ENCODE peak calls at places on chromosomes 7 and 10, in ten cellular contexts. One of them, this sample, is unnamed.

GRCh38 chr7:24936121-24936824 is 43.7 kb downstream of the OSBPL3 start:
- DNase-seq in naive thymus-derived CD4-positive, alpha-beta T cell: no peak
- DNase-seq in pancreas: no peak
- DNase-seq in colonic mucosa: no peak
- DNase-seq in GM23338: no peak
- DNase-seq in mucosa of descending colon: no peak
- DNase-seq in WERI-Rb-1: no peak
- DNase-seq in skeletal muscle cell: no peak
- DNase-seq in GM12865: peak
- DNase-seq in astrocyte: peak
- DNase-seq in this sample: no peak

GRCh38 chr7:4851459-4852422 is 10.1 kb downstream of the PAPOLB start:
- DNase-seq in skeletal muscle cell: no peak
- DNase-seq in naive thymus-derived CD4-positive, alpha-beta T cell: no peak
- DNase-seq in astrocyte: peak
- DNase-seq in GM23338: no peak
- DNase-seq in WERI-Rb-1: no peak
- DNase-seq in pancreas: no peak
- DNase-seq in mucosa of descending colon: no peak
- DNase-seq in GM12865: no peak
- DNase-seq in colonic mucosa: no peak
- DNase-seq in this sample: no peak

GRCh38 chr7:100682991-100683658 is 9.6 kb downstream of the GNB2 start:
- DNase-seq in GM12865: no peak
- DNase-seq in mucosa of descending colon: no peak
- DNase-seq in pancreas: peak
- DNase-seq in naive thymus-derived CD4-positive, alpha-beta T cell: no peak
- DNase-seq in WERI-Rb-1: no peak
- DNase-seq in colonic mucosa: no peak
- DNase-seq in skeletal muscle cell: no peak
- DNase-seq in GM23338: no peak
- DNase-seq in astrocyte: no peak
- DNase-seq in this sample: no peak

GRCh38 chr7:22549667-22550513 is 49.9 kb upstream of the STEAP1B start:
- DNase-seq in pancreas: no peak
- DNase-seq in WERI-Rb-1: peak
- DNase-seq in GM23338: peak
- DNase-seq in GM12865: peak
- DNase-seq in mucosa of descending colon: no peak
- DNase-seq in colonic mucosa: no peak
- DNase-seq in astrocyte: no peak
- DNase-seq in naive thymus-derived CD4-positive, alpha-beta T cell: no peak
- DNase-seq in skeletal muscle cell: no peak
- DNase-seq in this sample: no peak

GRCh38 chr7:22885824-22886255 is 63.2 kb upstream of the TOMM7 start:
- DNase-seq in WERI-Rb-1: no peak
- DNase-seq in skeletal muscle cell: peak
- DNase-seq in colonic mucosa: no peak
- DNase-seq in pancreas: no peak
- DNase-seq in naive thymus-derived CD4-positive, alpha-beta T cell: peak
- DNase-seq in mucosa of descending colon: no peak
- DNase-seq in GM12865: peak
- DNase-seq in GM23338: no peak
- DNase-seq in astrocyte: no peak
- DNase-seq in this sample: peak

GRCh38 chr7:72217151-72217550 is 195.0 kb downstream of the CALN1 start:
- DNase-seq in skeletal muscle cell: no peak
- DNase-seq in WERI-Rb-1: no peak
- DNase-seq in mucosa of descending colon: no peak
- DNase-seq in GM12865: no peak
- DNase-seq in pancreas: no peak
- DNase-seq in GM23338: no peak
- DNase-seq in colonic mucosa: no peak
- DNase-seq in astrocyte: no peak
- DNase-seq in naive thymus-derived CD4-positive, alpha-beta T cell: no peak
- DNase-seq in this sample: no peak

GRCh38 chr7:116698930-116699722 is 27.1 kb downstream of the MET start:
- DNase-seq in naive thymus-derived CD4-positive, alpha-beta T cell: no peak
- DNase-seq in pancreas: no peak
- DNase-seq in WERI-Rb-1: no peak
- DNase-seq in colonic mucosa: no peak
- DNase-seq in GM12865: no peak
- DNase-seq in skeletal muscle cell: no peak
- DNase-seq in GM23338: no peak
- DNase-seq in mucosa of descending colon: no peak
- DNase-seq in astrocyte: no peak
- DNase-seq in this sample: no peak

GRCh38 chr7:106371629-106372028 is 86.8 kb upstream of the NAMPT start:
- DNase-seq in naive thymus-derived CD4-positive, alpha-beta T cell: no peak
- DNase-seq in skeletal muscle cell: no peak
- DNase-seq in astrocyte: no peak
- DNase-seq in GM12865: peak
- DNase-seq in pancreas: no peak
- DNase-seq in GM23338: no peak
- DNase-seq in WERI-Rb-1: no peak
- DNase-seq in mucosa of descending colon: no peak
- DNase-seq in colonic mucosa: no peak
- DNase-seq in this sample: peak

GRCh38 chr7:108358553-108358952 is 97.7 kb downstream of the NRCAM start:
- DNase-seq in skeletal muscle cell: peak
- DNase-seq in mucosa of descending colon: no peak
- DNase-seq in colonic mucosa: no peak
- DNase-seq in WERI-Rb-1: no peak
- DNase-seq in naive thymus-derived CD4-positive, alpha-beta T cell: no peak
- DNase-seq in astrocyte: peak
- DNase-seq in GM23338: peak
- DNase-seq in pancreas: peak
- DNase-seq in GM12865: no peak
- DNase-seq in this sample: peak

GRCh38 chr10:124614003-124614659 is 130.0 kb downstream of the FAM53B start:
- DNase-seq in pancreas: peak
- DNase-seq in skeletal muscle cell: no peak
- DNase-seq in GM12865: peak
- DNase-seq in astrocyte: no peak
- DNase-seq in naive thymus-derived CD4-positive, alpha-beta T cell: no peak
- DNase-seq in mucosa of descending colon: no peak
- DNase-seq in colonic mucosa: no peak
- DNase-seq in WERI-Rb-1: no peak
- DNase-seq in GM23338: no peak
- DNase-seq in this sample: no peak

GRCh38 chr7:138665249-138665648 is 35.9 kb downstream of the SVOPL start:
- DNase-seq in WERI-Rb-1: peak
- DNase-seq in pancreas: no peak
- DNase-seq in GM12865: no peak
- DNase-seq in GM23338: no peak
- DNase-seq in skeletal muscle cell: no peak
- DNase-seq in astrocyte: no peak
- DNase-seq in colonic mucosa: peak
- DNase-seq in mucosa of descending colon: no peak
- DNase-seq in naive thymus-derived CD4-positive, alpha-beta T cell: no peak
- DNase-seq in this sample: no peak

GRCh38 chr10:514137-514671 is 175.3 kb downstream of the DIP2C start:
- DNase-seq in skeletal muscle cell: no peak
- DNase-seq in WERI-Rb-1: no peak
- DNase-seq in naive thymus-derived CD4-positive, alpha-beta T cell: no peak
- DNase-seq in astrocyte: no peak
- DNase-seq in mucosa of descending colon: no peak
- DNase-seq in pancreas: peak
- DNase-seq in colonic mucosa: no peak
- DNase-seq in GM12865: peak
- DNase-seq in GM23338: no peak
- DNase-seq in this sample: no peak
- H3K4me3 ChIP-seq in skeletal muscle cell: no peak
- H3K4me3 ChIP-seq in WERI-Rb-1: no peak
- H3K4me3 ChIP-seq in naive thymus-derived CD4-positive, alpha-beta T cell: no peak
- H3K4me3 ChIP-seq in astrocyte: no peak
- H3K4me3 ChIP-seq in mucosa of descending colon: no peak
- H3K4me3 ChIP-seq in pancreas: peak
- H3K4me3 ChIP-seq in colonic mucosa: no peak
- H3K4me3 ChIP-seq in GM12865: peak
- H3K4me3 ChIP-seq in GM23338: no peak
- H3K4me3 ChIP-seq in this sample: no peak

GRCh38 chr10:13001041-13001886 is at the start of gene CCDC3:
- DNase-seq in GM12865: no peak
- DNase-seq in GM23338: peak
- DNase-seq in naive thymus-derived CD4-positive, alpha-beta T cell: no peak
- DNase-seq in astrocyte: no peak
- DNase-seq in skeletal muscle cell: no peak
- DNase-seq in WERI-Rb-1: peak
- DNase-seq in pancreas: peak
- DNase-seq in colonic mucosa: peak
- DNase-seq in mucosa of descending colon: peak
- DNase-seq in this sample: peak

GRCh38 chr10:13003004-13003403 is 1.5 kb upstream of the CCDC3 start:
- DNase-seq in skeletal muscle cell: no peak
- DNase-seq in GM23338: no peak
- DNase-seq in GM12865: no peak
- DNase-seq in naive thymus-derived CD4-positive, alpha-beta T cell: no peak
- DNase-seq in WERI-Rb-1: no peak
- DNase-seq in pancreas: no peak
- DNase-seq in colonic mucosa: no peak
- DNase-seq in astrocyte: peak
- DNase-seq in mucosa of descending colon: no peak
- DNase-seq in this sample: no peak

GRCh38 chr10:13001887-13002212 is 337 bp upstream of the CCDC3 start:
- DNase-seq in GM12865: no peak
- DNase-seq in pancreas: no peak
- DNase-seq in naive thymus-derived CD4-positive, alpha-beta T cell: no peak
- DNase-seq in astrocyte: no peak
- DNase-seq in WERI-Rb-1: no peak
- DNase-seq in skeletal muscle cell: no peak
- DNase-seq in mucosa of descending colon: no peak
- DNase-seq in colonic mucosa: no peak
- DNase-seq in GM23338: no peak
- DNase-seq in this sample: no peak

GRCh38 chr10:13003781-13004180 is 2.3 kb upstream of the CCDC3 start:
- DNase-seq in naive thymus-derived CD4-positive, alpha-beta T cell: no peak
- DNase-seq in skeletal muscle cell: no peak
- DNase-seq in WERI-Rb-1: no peak
- DNase-seq in GM23338: no peak
- DNase-seq in astrocyte: no peak
- DNase-seq in GM12865: no peak
- DNase-seq in colonic mucosa: no peak
- DNase-seq in pancreas: no peak
- DNase-seq in mucosa of descending colon: no peak
- DNase-seq in this sample: no peak

DNA sequence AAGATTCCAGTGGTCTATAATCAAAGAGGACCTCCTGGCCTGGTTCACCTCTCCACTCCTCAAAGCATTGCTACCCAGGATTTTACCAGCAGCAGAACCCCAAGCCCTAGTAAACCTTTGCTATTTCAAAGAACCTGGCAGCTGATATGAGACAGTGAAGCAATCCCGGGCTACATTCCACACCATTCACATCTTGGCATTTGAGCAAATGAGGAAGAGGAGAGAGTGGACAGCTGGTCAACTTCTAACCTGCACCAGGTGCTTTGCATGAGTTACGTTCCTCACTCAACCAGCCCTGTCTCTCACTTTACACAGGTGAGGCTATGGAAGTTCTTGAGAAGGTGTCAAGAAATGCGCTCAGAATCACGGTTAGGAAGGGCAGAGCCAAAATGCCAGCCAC is 1.1 kb downstream of the CCDC3 start:
- DNase-seq in naive thymus-derived CD4-positive, alpha-beta T cell: no peak
- DNase-seq in pancreas: no peak
- DNase-seq in mucosa of descending colon: no peak
- DNase-seq in astrocyte: no peak
- DNase-seq in GM23338: no peak
- DNase-seq in skeletal muscle cell: no peak
- DNase-seq in GM12865: no peak
- DNase-seq in colonic mucosa: no peak
- DNase-seq in WERI-Rb-1: no peak
- DNase-seq in this sample: peak
- H3K4me3 ChIP-seq in naive thymus-derived CD4-positive, alpha-beta T cell: no peak
- H3K4me3 ChIP-seq in pancreas: no peak
- H3K4me3 ChIP-seq in mucosa of descending colon: no peak
- H3K4me3 ChIP-seq in astrocyte: peak
- H3K4me3 ChIP-seq in GM23338: peak
- H3K4me3 ChIP-seq in skeletal muscle cell: no peak
- H3K4me3 ChIP-seq in GM12865: no peak
- H3K4me3 ChIP-seq in colonic mucosa: no peak
- H3K4me3 ChIP-seq in WERI-Rb-1: no peak
- H3K4me3 ChIP-seq in this sample: peak

DNA sequence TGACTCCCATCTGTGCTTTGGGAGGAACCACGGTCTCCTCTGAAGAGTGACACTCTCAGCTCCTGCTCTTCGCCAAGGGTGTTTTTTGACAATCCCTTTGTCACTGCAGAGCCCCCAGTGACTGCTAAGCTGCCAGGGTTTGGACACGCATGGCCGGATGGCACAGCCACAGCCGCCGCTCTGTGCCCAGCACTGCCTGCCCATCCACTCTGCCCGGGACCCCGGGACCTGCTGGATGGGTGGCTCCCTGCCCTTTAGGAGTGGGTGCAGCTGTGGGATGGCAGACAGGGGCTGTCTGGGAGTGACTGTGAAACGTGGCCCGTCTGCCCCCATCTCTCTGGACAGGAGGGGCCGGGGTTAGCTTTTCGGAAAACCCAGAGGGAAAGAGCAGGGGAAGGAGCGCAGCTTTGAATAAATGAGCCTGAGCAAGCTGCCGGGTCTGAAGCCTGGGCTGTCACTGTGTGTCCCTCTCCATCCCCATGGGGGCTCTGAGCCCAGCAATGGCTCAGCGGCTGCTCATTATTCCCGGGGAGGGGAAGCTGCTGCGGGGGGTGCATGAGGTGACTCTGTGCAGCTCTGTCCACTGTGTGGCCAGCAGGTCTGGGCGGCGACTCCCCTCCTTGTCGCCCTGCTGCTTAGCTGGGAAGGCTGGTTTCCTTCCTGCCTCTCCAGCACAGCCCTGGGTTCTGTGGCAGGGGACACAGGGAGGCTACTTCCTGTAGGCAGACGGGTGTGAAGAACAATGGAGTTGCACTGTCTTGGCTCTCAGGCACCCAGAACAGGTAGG is 234.0 kb downstream of the PRPF18 start:
- DNase-seq in skeletal muscle cell: no peak
- DNase-seq in mucosa of descending colon: no peak
- DNase-seq in colonic mucosa: no peak
- DNase-seq in pancreas: no peak
- DNase-seq in WERI-Rb-1: peak
- DNase-seq in naive thymus-derived CD4-positive, alpha-beta T cell: no peak
- DNase-seq in astrocyte: no peak
- DNase-seq in GM12865: no peak
- DNase-seq in GM23338: no peak
- DNase-seq in this sample: no peak
- H3K4me3 ChIP-seq in skeletal muscle cell: no peak
- H3K4me3 ChIP-seq in mucosa of descending colon: no peak
- H3K4me3 ChIP-seq in colonic mucosa: no peak
- H3K4me3 ChIP-seq in pancreas: no peak
- H3K4me3 ChIP-seq in WERI-Rb-1: no peak
- H3K4me3 ChIP-seq in naive thymus-derived CD4-positive, alpha-beta T cell: no peak
- H3K4me3 ChIP-seq in astrocyte: no peak
- H3K4me3 ChIP-seq in GM12865: no peak
- H3K4me3 ChIP-seq in GM23338: no peak
- H3K4me3 ChIP-seq in this sample: no peak

DNA sequence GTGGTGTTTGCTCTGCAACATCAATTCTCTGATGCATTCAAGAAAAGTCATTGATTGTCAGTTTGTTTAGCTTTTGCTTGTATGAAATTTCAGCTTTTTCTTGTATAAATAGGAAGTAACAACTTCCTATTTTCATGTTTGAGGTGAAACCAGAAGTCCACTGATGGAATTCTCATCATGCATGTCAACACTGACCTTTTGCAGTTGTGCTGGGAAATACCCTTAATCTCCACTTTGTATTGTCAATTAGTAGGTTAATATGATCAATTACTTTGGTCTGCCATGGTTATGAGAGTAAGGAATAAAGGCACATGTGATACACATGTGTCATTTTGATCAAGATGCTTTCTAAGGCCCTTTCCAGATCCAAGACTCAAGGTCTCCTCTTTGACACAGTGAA is 208.8 kb upstream of the HPS1 start:
- DNase-seq in mucosa of descending colon: no peak
- DNase-seq in WERI-Rb-1: no peak
- DNase-seq in GM12865: no peak
- DNase-seq in astrocyte: no peak
- DNase-seq in GM23338: no peak
- DNase-seq in pancreas: no peak
- DNase-seq in colonic mucosa: no peak
- DNase-seq in skeletal muscle cell: no peak
- DNase-seq in naive thymus-derived CD4-positive, alpha-beta T cell: no peak
- DNase-seq in this sample: no peak
- H3K4me3 ChIP-seq in mucosa of descending colon: no peak
- H3K4me3 ChIP-seq in WERI-Rb-1: no peak
- H3K4me3 ChIP-seq in GM12865: no peak
- H3K4me3 ChIP-seq in astrocyte: no peak
- H3K4me3 ChIP-seq in GM23338: no peak
- H3K4me3 ChIP-seq in pancreas: no peak
- H3K4me3 ChIP-seq in colonic mucosa: no peak
- H3K4me3 ChIP-seq in skeletal muscle cell: no peak
- H3K4me3 ChIP-seq in naive thymus-derived CD4-positive, alpha-beta T cell: no peak
- H3K4me3 ChIP-seq in this sample: no peak